ENCODE peak calls at places on chromosomes 1 and 21, in six cellular contexts. K is SJSA1, P is ovary, M is ELF-1, E is AG08395, V is foreskin fibroblast. C is an unnamed sample.

GRCh38 chr1:233710031-233710430 is 96.1 kb downstream of the KCNK1 start:
- DNase-seq in K (no peak), P (no peak), M (no peak), E (no peak), V (no peak), C (no peak)

GRCh38 chr21:28793043-28793442 is 199.6 kb downstream of the LTN1 start:
- DNase-seq in K (no peak), P (no peak), M (no peak), E (peak), V (peak), C (no peak)

GRCh38 chr1:217661407-217661806 is 30.3 kb downstream of the SPATA17 start:
- DNase-seq in K (no peak), P (no peak), M (no peak), E (no peak), V (peak), C (no peak)

GRCh38 chr1:7265771-7266371 is 480.6 kb downstream of the CAMTA1 start:
- DNase-seq in K (peak), P (no peak), M (no peak), E (peak), V (peak), C (peak)

GRCh38 chr1:110056776-110057175 is 13.7 kb downstream of the ALX3 start:
- DNase-seq in K (no peak), P (no peak), M (no peak), E (peak), V (peak), C (peak)

GRCh38 chr1:153774780-153775431 is at the start of gene SLC27A3:
- DNase-seq in K (no peak), P (peak), M (no peak), E (peak), V (peak), C (no peak)

GRCh38 chr1:89556716-89557442 is 32.2 kb downstream of the LRRC8B start:
- DNase-seq in K (no peak), P (no peak), M (no peak), E (no peak), V (no peak), C (no peak)

GRCh38 chr1:13616234-13616633 is 32.6 kb downstream of the PDPN start:
- DNase-seq in K (no peak), P (no peak), M (no peak), E (peak), V (peak), C (no peak)

GRCh38 chr1:234089396-234089795 is 184.9 kb downstream of the SLC35F3 start:
- DNase-seq in K (no peak), P (no peak), M (no peak), E (no peak), V (no peak), C (no peak)

GRCh38 chr1:116934586-116935207 is 25.0 kb downstream of the PTGFRN start:
- DNase-seq in K (no peak), P (no peak), M (no peak), E (no peak), V (no peak), C (no peak)

GRCh38 chr1:119008483-119009299 is 20.5 kb upstream of the TBX15 start:
- DNase-seq in K (peak), P (no peak), M (peak), E (peak), V (peak), C (peak)

GRCh38 chr1:99603699-99604595 is 42.0 kb upstream of the PALMD start:
- DNase-seq in K (peak), P (no peak), M (no peak), E (no peak), V (peak), C (no peak)

GRCh38 chr1:46246548-46247432 is 773 bp upstream of the RAD54L start:
- DNase-seq in K (peak), P (peak), M (peak), E (peak), V (peak), C (peak)

GRCh38 chr1:41695118-41695517 is 210.6 kb upstream of the EDN2 start:
- DNase-seq in K (no peak), P (no peak), M (no peak), E (no peak), V (peak), C (no peak)

GRCh38 chr1:117000142-117000541 is 1.4 kb upstream of the CD101 start:
- DNase-seq in K (no peak), P (no peak), M (peak), E (no peak), V (no peak), C (no peak)